ENCODE peak calls at places on chromosomes 1 and 21, in ten cellular contexts. One of them, this sample, is unnamed.

GRCh38 chr1:112083487-112083886 is 94.0 kb upstream of the KCND3 start:
- DNase-seq in spleen: no peak
- DNase-seq in Peyer's patch: no peak
- DNase-seq in RWPE1: no peak
- DNase-seq in colonic mucosa: no peak
- DNase-seq in HCT116: no peak
- DNase-seq in body of pancreas: no peak
- DNase-seq in AG04450: no peak
- DNase-seq in pancreas: no peak
- DNase-seq in adrenal gland: no peak
- DNase-seq in this sample: no peak

GRCh38 chr1:6359568-6360496 is 33.7 kb downstream of the ACOT7 start:
- DNase-seq in spleen: peak; percentile 89
- DNase-seq in Peyer's patch: peak; percentile 61
- DNase-seq in RWPE1: peak; percentile 30
- DNase-seq in colonic mucosa: peak; percentile 93
- DNase-seq in HCT116: no peak
- DNase-seq in body of pancreas: peak; percentile 79
- DNase-seq in AG04450: peak; percentile 47
- DNase-seq in pancreas: peak; percentile 88
- DNase-seq in adrenal gland: peak; percentile 89
- DNase-seq in this sample: peak; percentile 56

GRCh38 chr1:36099681-36100341 is 11.1 kb downstream of the ADPRS start:
- DNase-seq in spleen: peak; percentile 91
- DNase-seq in Peyer's patch: peak; percentile 75
- DNase-seq in RWPE1: peak; percentile 76
- DNase-seq in colonic mucosa: peak; percentile 82
- DNase-seq in HCT116: peak; percentile 48
- DNase-seq in body of pancreas: peak; percentile 82
- DNase-seq in AG04450: peak; percentile 45
- DNase-seq in pancreas: peak; percentile 90
- DNase-seq in adrenal gland: peak; percentile 85
- DNase-seq in this sample: peak; percentile 70

GRCh38 chr21:35136586-35137254 is 87.6 kb upstream of the RUNX1 start:
- DNase-seq in spleen: no peak
- DNase-seq in Peyer's patch: no peak
- DNase-seq in RWPE1: peak; percentile 68
- DNase-seq in colonic mucosa: peak; percentile 22
- DNase-seq in HCT116: peak; percentile 72
- DNase-seq in body of pancreas: peak; percentile 21
- DNase-seq in AG04450: no peak
- DNase-seq in pancreas: no peak
- DNase-seq in adrenal gland: no peak
- DNase-seq in this sample: no peak

GRCh38 chr1:234950598-234950997 is 178.0 kb downstream of the TOMM20 start:
- DNase-seq in spleen: no peak
- DNase-seq in Peyer's patch: no peak
- DNase-seq in RWPE1: no peak
- DNase-seq in colonic mucosa: no peak
- DNase-seq in HCT116: no peak
- DNase-seq in body of pancreas: no peak
- DNase-seq in AG04450: no peak
- DNase-seq in pancreas: no peak
- DNase-seq in adrenal gland: no peak
- DNase-seq in this sample: no peak

GRCh38 chr1:92411511-92411910 is 75.2 kb downstream of the GFI1 start:
- DNase-seq in spleen: no peak
- DNase-seq in Peyer's patch: no peak
- DNase-seq in RWPE1: peak; percentile 13
- DNase-seq in colonic mucosa: peak; percentile 55
- DNase-seq in HCT116: no peak
- DNase-seq in body of pancreas: no peak
- DNase-seq in AG04450: peak; percentile 20
- DNase-seq in pancreas: no peak
- DNase-seq in adrenal gland: no peak
- DNase-seq in this sample: no peak

GRCh38 chr21:33057385-33057940 is 12.5 kb upstream of the OLIG1 start:
- DNase-seq in spleen: no peak
- DNase-seq in Peyer's patch: no peak
- DNase-seq in RWPE1: no peak
- DNase-seq in colonic mucosa: no peak
- DNase-seq in HCT116: no peak
- DNase-seq in body of pancreas: no peak
- DNase-seq in AG04450: no peak
- DNase-seq in pancreas: no peak
- DNase-seq in adrenal gland: no peak
- DNase-seq in this sample: no peak

GRCh38 chr1:234531181-234532132 is 52.5 kb upstream of the TARBP1 start:
- DNase-seq in spleen: peak; percentile 74
- DNase-seq in Peyer's patch: no peak
- DNase-seq in RWPE1: no peak
- DNase-seq in colonic mucosa: no peak
- DNase-seq in HCT116: no peak
- DNase-seq in body of pancreas: peak; percentile 86
- DNase-seq in AG04450: no peak
- DNase-seq in pancreas: peak; percentile 86
- DNase-seq in adrenal gland: peak; percentile 44
- DNase-seq in this sample: peak; percentile 69

GRCh38 chr1:229664133-229664689 is 38.2 kb downstream of the URB2 start:
- DNase-seq in spleen: peak; percentile 89
- DNase-seq in Peyer's patch: peak; percentile 67
- DNase-seq in RWPE1: peak; percentile 81
- DNase-seq in colonic mucosa: no peak
- DNase-seq in HCT116: no peak
- DNase-seq in body of pancreas: no peak
- DNase-seq in AG04450: no peak
- DNase-seq in pancreas: peak; percentile 55
- DNase-seq in adrenal gland: peak; percentile 29
- DNase-seq in this sample: no peak

GRCh38 chr21:34996304-34997081 is 52.6 kb downstream of the RUNX1 start:
- DNase-seq in spleen: no peak
- DNase-seq in Peyer's patch: no peak
- DNase-seq in RWPE1: no peak
- DNase-seq in colonic mucosa: no peak
- DNase-seq in HCT116: no peak
- DNase-seq in body of pancreas: no peak
- DNase-seq in AG04450: no peak
- DNase-seq in pancreas: no peak
- DNase-seq in adrenal gland: peak; percentile 19
- DNase-seq in this sample: no peak

GRCh38 chr1:93579891-93580290 is 101.7 kb downstream of the BCAR3 start:
- DNase-seq in spleen: no peak
- DNase-seq in Peyer's patch: no peak
- DNase-seq in RWPE1: no peak
- DNase-seq in colonic mucosa: peak; percentile 69
- DNase-seq in HCT116: no peak
- DNase-seq in body of pancreas: peak; percentile 81
- DNase-seq in AG04450: peak; percentile 89
- DNase-seq in pancreas: no peak
- DNase-seq in adrenal gland: peak; percentile 79
- DNase-seq in this sample: peak; percentile 47

GRCh38 chr1:205172729-205173366 is 38.7 kb downstream of the DSTYK start:
- DNase-seq in spleen: no peak
- DNase-seq in Peyer's patch: no peak
- DNase-seq in RWPE1: peak; percentile 95
- DNase-seq in colonic mucosa: no peak
- DNase-seq in HCT116: peak; percentile 42
- DNase-seq in body of pancreas: no peak
- DNase-seq in AG04450: peak; percentile 89
- DNase-seq in pancreas: no peak
- DNase-seq in adrenal gland: no peak
- DNase-seq in this sample: no peak

GRCh38 chr1:51247022-51247421 is 10.9 kb downstream of the RNF11 start:
- DNase-seq in spleen: no peak
- DNase-seq in Peyer's patch: no peak
- DNase-seq in RWPE1: no peak
- DNase-seq in colonic mucosa: no peak
- DNase-seq in HCT116: no peak
- DNase-seq in body of pancreas: no peak
- DNase-seq in AG04450: no peak
- DNase-seq in pancreas: no peak
- DNase-seq in adrenal gland: no peak
- DNase-seq in this sample: no peak

GRCh38 chr21:44089001-44089911 is 17.9 kb upstream of the PWP2 start:
- DNase-seq in spleen: peak; percentile 88
- DNase-seq in Peyer's patch: peak; percentile 72
- DNase-seq in RWPE1: no peak
- DNase-seq in colonic mucosa: peak; percentile 84
- DNase-seq in HCT116: no peak
- DNase-seq in body of pancreas: peak; percentile 37
- DNase-seq in AG04450: no peak
- DNase-seq in pancreas: no peak
- DNase-seq in adrenal gland: no peak
- DNase-seq in this sample: peak; percentile 3

GRCh38 chr1:115764541-115764940 is 4.0 kb downstream of the CASQ2 start:
- DNase-seq in spleen: no peak
- DNase-seq in Peyer's patch: no peak
- DNase-seq in RWPE1: peak; percentile 26
- DNase-seq in colonic mucosa: peak; percentile 28
- DNase-seq in HCT116: peak; percentile 34
- DNase-seq in body of pancreas: peak; percentile 55
- DNase-seq in AG04450: no peak
- DNase-seq in pancreas: no peak
- DNase-seq in adrenal gland: peak; percentile 44
- DNase-seq in this sample: no peak

GRCh38 chr1:233085566-233085965 is 135.2 kb downstream of the NTPCR start:
- DNase-seq in spleen: no peak
- DNase-seq in Peyer's patch: no peak
- DNase-seq in RWPE1: peak; percentile 65
- DNase-seq in colonic mucosa: no peak
- DNase-seq in HCT116: no peak
- DNase-seq in body of pancreas: no peak
- DNase-seq in AG04450: no peak
- DNase-seq in pancreas: no peak
- DNase-seq in adrenal gland: no peak
- DNase-seq in this sample: no peak

GRCh38 chr1:233090706-233091494 is 140.5 kb downstream of the NTPCR start:
- DNase-seq in spleen: no peak
- DNase-seq in Peyer's patch: no peak
- DNase-seq in RWPE1: peak; percentile 16
- DNase-seq in colonic mucosa: no peak
- DNase-seq in HCT116: no peak
- DNase-seq in body of pancreas: no peak
- DNase-seq in AG04450: no peak
- DNase-seq in pancreas: no peak
- DNase-seq in adrenal gland: no peak
- DNase-seq in this sample: no peak

GRCh38 chr1:233087001-233087881 is 136.8 kb downstream of the NTPCR start:
- DNase-seq in spleen: no peak
- DNase-seq in Peyer's patch: no peak
- DNase-seq in RWPE1: no peak
- DNase-seq in colonic mucosa: no peak
- DNase-seq in HCT116: no peak
- DNase-seq in body of pancreas: no peak
- DNase-seq in AG04450: no peak
- DNase-seq in pancreas: no peak
- DNase-seq in adrenal gland: no peak
- DNase-seq in this sample: no peak

GRCh38 chr1:233082778-233083550 is 132.6 kb downstream of the NTPCR start:
- DNase-seq in spleen: no peak
- DNase-seq in Peyer's patch: no peak
- DNase-seq in RWPE1: no peak
- DNase-seq in colonic mucosa: no peak
- DNase-seq in HCT116: no peak
- DNase-seq in body of pancreas: no peak
- DNase-seq in AG04450: no peak
- DNase-seq in pancreas: no peak
- DNase-seq in adrenal gland: no peak
- DNase-seq in this sample: no peak

GRCh38 chr1:233088613-233089012 is 138.2 kb downstream of the NTPCR start:
- DNase-seq in spleen: no peak
- DNase-seq in Peyer's patch: no peak
- DNase-seq in RWPE1: no peak
- DNase-seq in colonic mucosa: no peak
- DNase-seq in HCT116: no peak
- DNase-seq in body of pancreas: no peak
- DNase-seq in AG04450: no peak
- DNase-seq in pancreas: no peak
- DNase-seq in adrenal gland: no peak
- DNase-seq in this sample: no peak
- H3K27ac ChIP-seq in spleen: no peak overlapping the region
- H3K27ac ChIP-seq in Peyer's patch: no peak overlapping the region
- H3K27ac ChIP-seq in RWPE1: no peak overlapping the region
- H3K27ac ChIP-seq in colonic mucosa: no peak overlapping the region
- H3K27ac ChIP-seq in HCT116: no peak overlapping the region
- H3K27ac ChIP-seq in body of pancreas: no peak overlapping the region
- H3K27ac ChIP-seq in AG04450: no peak overlapping the region
- H3K27ac ChIP-seq in pancreas: no peak overlapping the region
- H3K27ac ChIP-seq in adrenal gland: no peak overlapping the region
- H3K27ac ChIP-seq in this sample: no peak overlapping the region

GRCh38 chr1:246350745-246351144 is 156.3 kb downstream of the SMYD3 start:
- DNase-seq in spleen: no peak
- DNase-seq in Peyer's patch: no peak
- DNase-seq in RWPE1: no peak
- DNase-seq in colonic mucosa: no peak
- DNase-seq in HCT116: no peak
- DNase-seq in body of pancreas: no peak
- DNase-seq in AG04450: no peak
- DNase-seq in pancreas: no peak
- DNase-seq in adrenal gland: no peak
- DNase-seq in this sample: no peak

GRCh38 chr1:246351726-246352125 is 155.4 kb downstream of the SMYD3 start:
- DNase-seq in spleen: no peak
- DNase-seq in Peyer's patch: no peak
- DNase-seq in RWPE1: no peak
- DNase-seq in colonic mucosa: no peak
- DNase-seq in HCT116: no peak
- DNase-seq in body of pancreas: no peak
- DNase-seq in AG04450: no peak
- DNase-seq in pancreas: no peak
- DNase-seq in adrenal gland: no peak
- DNase-seq in this sample: no peak

GRCh38 chr1:246355421-246356230 is 151.5 kb downstream of the SMYD3 start:
- DNase-seq in spleen: no peak
- DNase-seq in Peyer's patch: no peak
- DNase-seq in RWPE1: no peak
- DNase-seq in colonic mucosa: no peak
- DNase-seq in HCT116: no peak
- DNase-seq in body of pancreas: peak; percentile 11
- DNase-seq in AG04450: no peak
- DNase-seq in pancreas: no peak
- DNase-seq in adrenal gland: no peak
- DNase-seq in this sample: no peak
- TF ChIP-seq CTCF in spleen: no peak
- TF ChIP-seq CTCF in Peyer's patch: no peak
- TF ChIP-seq CTCF in RWPE1: no peak
- TF ChIP-seq CTCF in colonic mucosa: no peak
- TF ChIP-seq CTCF in HCT116: peak; percentile 16
- TF ChIP-seq CTCF in body of pancreas: no peak
- TF ChIP-seq CTCF in AG04450: no peak
- TF ChIP-seq CTCF in pancreas: no peak
- TF ChIP-seq CTCF in adrenal gland: no peak
- TF ChIP-seq CTCF in this sample: no peak

GRCh38 chr1:46341222-46342083 is 846 bp downstream of the NSUN4 start:
- DNase-seq in spleen: peak; percentile 80
- DNase-seq in Peyer's patch: no peak
- DNase-seq in RWPE1: no peak
- DNase-seq in colonic mucosa: no peak
- DNase-seq in HCT116: no peak
- DNase-seq in body of pancreas: no peak
- DNase-seq in AG04450: no peak
- DNase-seq in pancreas: peak; percentile 56
- DNase-seq in adrenal gland: peak; percentile 91
- DNase-seq in this sample: peak; percentile 7
- H3K27ac ChIP-seq in spleen: peak overlapping the region; percentile 98
- H3K27ac ChIP-seq in Peyer's patch: peak overlapping the region; percentile 98
- H3K27ac ChIP-seq in RWPE1: peak overlapping the region; percentile 98
- H3K27ac ChIP-seq in colonic mucosa: peak overlapping the region; percentile 99
- H3K27ac ChIP-seq in HCT116: peak overlapping the region; percentile 97
- H3K27ac ChIP-seq in body of pancreas: peak overlapping the region; percentile 91
- H3K27ac ChIP-seq in AG04450: peak overlapping the region; percentile 98
- H3K27ac ChIP-seq in pancreas: peak overlapping the region; percentile 85
- H3K27ac ChIP-seq in adrenal gland: peak overlapping the region; percentile 98
- H3K27ac ChIP-seq in this sample: peak overlapping the region; percentile 97

GRCh38 chr1:208540724-208541123 is 296.5 kb upstream of the PLXNA2 start:
- DNase-seq in spleen: no peak
- DNase-seq in Peyer's patch: no peak
- DNase-seq in RWPE1: no peak
- DNase-seq in colonic mucosa: no peak
- DNase-seq in HCT116: no peak
- DNase-seq in body of pancreas: no peak
- DNase-seq in AG04450: no peak
- DNase-seq in pancreas: no peak
- DNase-seq in adrenal gland: no peak
- DNase-seq in this sample: no peak
- TF ChIP-seq CTCF in spleen: no peak
- TF ChIP-seq CTCF in Peyer's patch: no peak
- TF ChIP-seq CTCF in RWPE1: no peak
- TF ChIP-seq CTCF in colonic mucosa: no peak
- TF ChIP-seq CTCF in HCT116: no peak
- TF ChIP-seq CTCF in body of pancreas: no peak
- TF ChIP-seq CTCF in AG04450: no peak
- TF ChIP-seq CTCF in pancreas: no peak
- TF ChIP-seq CTCF in adrenal gland: no peak
- TF ChIP-seq CTCF in this sample: no peak

This sample was measured in prostate gland.